ENCODE peak calls at places on chromosome 15, in nine cellular contexts. Q, U, R, H, A, Z, O, G and I are unnamed samples.

GRCh38 chr15:100093211-100094126 is 248.3 kb downstream of the ADAMTS17 start:
- DNase-seq in Z (no peak), Q (no peak), O (no peak), U (peak), R (no peak), H (no peak), G (no peak), A (no peak), I (no peak)

GRCh38 chr15:23561914-23562313 is 3.6 kb upstream of the MKRN3 start:
- DNase-seq in Q (no peak), O (no peak), A (no peak), G (no peak), R (no peak), H (no peak), Z (no peak), U (no peak), I (no peak)

GRCh38 chr15:31273258-31273941 is 53.2 kb upstream of the KLF13 start:
- DNase-seq in A (no peak), G (no peak), O (peak), H (peak), Z (no peak), R (no peak), U (no peak), Q (no peak), I (no peak)

GRCh38 chr15:57235865-57236264 is 140.4 kb upstream of the CGNL1 start:
- DNase-seq in Z (no peak), R (peak), U (no peak), A (no peak), Q (no peak), G (no peak), O (no peak), H (no peak), I (no peak)

GRCh38 chr15:33296856-33297255 is 13.9 kb upstream of the RYR3 start:
- DNase-seq in H (no peak), O (no peak), U (peak), Q (no peak), G (no peak), Z (no peak), R (no peak), A (no peak), I (no peak)

GRCh38 chr15:32091505-32092380 is 61.4 kb downstream of the CHRNA7 start:
- DNase-seq in Z (no peak), O (no peak), H (no peak), A (no peak), R (peak), Q (no peak), U (no peak), G (no peak), I (no peak)

GRCh38 chr15:31262901-31263671 is 63.5 kb upstream of the KLF13 start:
- DNase-seq in H (peak), U (peak), G (no peak), R (no peak), A (no peak), O (peak), Z (no peak), Q (peak), I (peak)

GRCh38 chr15:39587291-39587909 is 6.5 kb downstream of the THBS1 start:
- DNase-seq in H (no peak), U (no peak), O (no peak), A (peak), G (no peak), Z (no peak), R (no peak), Q (no peak), I (no peak)

GRCh38 chr15:29059871-29060640 is 174.3 kb downstream of the APBA2 start:
- DNase-seq in H (no peak), R (no peak), O (no peak), A (no peak), G (no peak), Z (no peak), Q (no peak), U (no peak), I (no peak)

GRCh38 chr15:81885135-81885534 is 160.7 kb downstream of the MEX3B start:
- DNase-seq in U (no peak), O (no peak), R (no peak), H (no peak), A (no peak), Z (no peak), G (no peak), Q (no peak), I (no peak)

GRCh38 chr15:86558678-86559077 is 479.0 kb downstream of the AGBL1 start:
- DNase-seq in R (no peak), Q (no peak), G (no peak), O (no peak), U (no peak), H (no peak), Z (no peak), A (no peak), I (no peak)

GRCh38 chr15:83053151-83053550 is 13.9 kb downstream of the BTBD1 start:
- DNase-seq in A (no peak), Z (no peak), U (peak), R (no peak), Q (no peak), G (no peak), H (no peak), O (no peak), I (no peak)

GRCh38 chr15:45150481-45150880 is 20.7 kb downstream of the DUOX1 start:
- DNase-seq in A (no peak), H (no peak), U (no peak), G (no peak), O (no peak), Z (no peak), Q (no peak), R (no peak), I (no peak)

GRCh38 chr15:80160570-80161156 is 7.9 kb downstream of the FAH start:
- DNase-seq in Z (peak), U (peak), H (no peak), O (no peak), R (no peak), A (peak), G (no peak), Q (peak), I (peak)